ENCODE peak calls at places on chromosomes 13 and 19, in six cellular contexts. V is neural progenitor cell, B is glutamatergic neuron, U is GM20000, R is OCI-LY7, I is fibroblast of the aortic adventitia. H is an unnamed sample.
A peak's percentile ranks its signal among the peaks of the same experiment; 100 is the strongest.

GRCh38 chr19:6737873-6738725 is 719 bp upstream of the GPR108 start:
- DNase-seq in B (peak; percentile 74), I (peak; percentile 81), V (peak; percentile 77), R (peak; percentile 95), U (peak; percentile 79), H (peak; percentile 95)

GRCh38 chr19:53595510-53595867 is 36.3 kb upstream of the DPRX start:
- DNase-seq in R (no peak), B (no peak), U (no peak), I (no peak), V (peak; percentile 46), H (no peak)

GRCh38 chr13:55199132-55199531 is 1941.6 kb upstream of the PRR20A start:
- DNase-seq in V (peak; percentile 47), U (no peak), I (no peak), R (no peak), B (peak; percentile 18), H (no peak)

GRCh38 chr19:48006762-48007161 is 12.3 kb downstream of the ELSPBP1 start:
- DNase-seq in R (peak; percentile 7), U (no peak), V (no peak), I (no peak), B (no peak), H (peak; percentile 23)

GRCh38 chr13:100209857-100210580 is 121.1 kb downstream of the PCCA start:
- DNase-seq in I (peak; percentile 84), U (no peak), R (no peak), B (no peak), V (no peak), H (no peak)

GRCh38 chr13:50598338-50598737 is 245.2 kb downstream of the DLEU7 start:
- DNase-seq in V (no peak), R (peak; percentile 85), I (no peak), B (no peak), U (no peak), H (no peak)

GRCh38 chr13:83752141-83752540 is 130.1 kb downstream of the SLITRK1 start:
- DNase-seq in U (no peak), R (no peak), V (no peak), B (no peak), I (peak; percentile 53), H (no peak)

GRCh38 chr13:59746291-59746962 is 417.3 kb downstream of the DIAPH3 start:
- DNase-seq in U (no peak), B (no peak), I (peak; percentile 58), R (no peak), V (no peak), H (no peak)

GRCh38 chr19:28943651-28944050 is 269.3 kb downstream of the UQCRFS1 start:
- DNase-seq in I (no peak), B (no peak), V (peak; percentile 12), U (no peak), R (no peak), H (no peak)

GRCh38 chr13:102693781-102694180 is 1.1 kb downstream of the METTL21C start:
- DNase-seq in B (no peak), I (peak; percentile 65), V (no peak), R (no peak), U (no peak), H (no peak)

GRCh38 chr13:44160549-44161278 is 212.9 kb upstream of the SERP2 start:
- DNase-seq in V (no peak), I (peak; percentile 18), U (no peak), B (no peak), R (no peak), H (no peak)

GRCh38 chr19:42193294-42193693 is 24.2 kb downstream of the DEDD2 start:
- DNase-seq in V (no peak), B (no peak), U (no peak), R (no peak), I (no peak), H (no peak)

GRCh38 chr13:33918199-33918932 is 100.4 kb downstream of the RFC3 start:
- DNase-seq in V (peak; percentile 10), U (no peak), R (no peak), I (peak; percentile 85), B (no peak), H (no peak)

GRCh38 chr13:104163866-104164630 is 1097.8 kb upstream of the SLC10A2 start:
- DNase-seq in I (no peak), U (no peak), B (no peak), R (no peak), V (no peak), H (no peak)

GRCh38 chr19:18389095-18389735 is 3.3 kb downstream of the GDF15 start:
- DNase-seq in I (no peak), V (no peak), B (no peak), U (no peak), R (no peak), H (no peak)

GRCh38 chr13:101838305-101838835 is 385.9 kb downstream of the ITGBL1 start:
- DNase-seq in R (no peak), B (no peak), I (no peak), V (no peak), U (no peak), H (no peak)

GRCh38 chr13:63048648-63049047 is 1633.0 kb upstream of the PCDH20 start:
- DNase-seq in V (no peak), U (no peak), B (no peak), I (no peak), R (no peak), H (no peak)

GRCh38 chr19:19421326-19421725 is 15.9 kb downstream of the GATAD2A start:
- DNase-seq in R (no peak), V (no peak), B (no peak), I (no peak), U (no peak), H (no peak)

GRCh38 chr13:45419945-45420344 is 1.8 kb upstream of the SLC25A30 start:
- DNase-seq in B (no peak), R (no peak), I (no peak), U (no peak), V (no peak), H (no peak)

GRCh38 chr13:45416521-45417125 is 1.6 kb downstream of the SLC25A30 start:
- DNase-seq in R (no peak), V (no peak), U (no peak), B (no peak), I (no peak), H (no peak)

GRCh38 chr13:45413826-45414312 is 4.3 kb downstream of the SLC25A30 start:
- DNase-seq in I (no peak), R (no peak), U (no peak), B (no peak), V (no peak), H (no peak)

GRCh38 chr13:45415112-45415511 is 3.1 kb downstream of the SLC25A30 start:
- DNase-seq in U (no peak), B (no peak), I (no peak), V (no peak), R (no peak), H (no peak)

DNA sequence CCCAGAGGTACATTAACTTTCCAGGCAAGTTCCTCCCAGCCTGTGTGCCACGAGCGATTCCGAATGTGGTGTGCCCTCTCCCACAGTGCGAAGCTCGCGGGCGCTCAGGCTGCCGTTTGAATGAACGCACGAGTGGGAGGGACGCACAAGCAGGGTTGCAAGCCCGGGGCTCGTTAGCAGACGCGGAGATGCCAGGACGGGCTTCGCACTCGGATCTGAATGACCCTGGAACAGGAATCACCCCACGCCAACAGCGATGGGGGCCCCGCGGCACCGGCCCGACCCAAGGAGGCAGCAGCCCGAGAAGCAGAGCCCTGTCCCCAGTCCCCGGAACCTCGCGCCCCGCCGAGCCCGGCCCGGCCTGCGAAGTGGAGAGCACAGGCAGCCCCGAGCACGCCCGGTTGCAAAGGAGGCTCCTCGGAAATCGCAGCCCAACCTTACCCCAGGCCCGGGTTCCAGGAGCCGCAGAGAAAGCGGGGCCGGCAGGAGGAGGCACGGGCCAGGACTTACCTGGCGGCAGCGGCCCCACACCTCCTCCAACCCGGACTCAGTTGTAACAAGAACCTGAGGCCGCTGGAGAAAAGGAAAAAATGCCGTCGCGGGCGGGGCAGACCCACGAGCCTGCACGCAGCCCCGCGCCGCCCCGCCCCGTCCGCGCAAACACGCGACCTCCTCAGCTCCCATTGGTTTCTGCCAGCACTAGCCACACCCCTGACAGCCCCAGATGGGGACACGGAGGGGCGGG is at the start of gene SLC25A30:
- DNase-seq in V (peak; percentile 95), I (peak; percentile 79), R (peak; percentile 32), U (peak; percentile 90), B (peak; percentile 91), H (peak; percentile 94)
- TF ChIP-seq CTCF in V (no peak), I (no peak), R (no peak), U (no peak), B (no peak), H (no peak)

DNA sequence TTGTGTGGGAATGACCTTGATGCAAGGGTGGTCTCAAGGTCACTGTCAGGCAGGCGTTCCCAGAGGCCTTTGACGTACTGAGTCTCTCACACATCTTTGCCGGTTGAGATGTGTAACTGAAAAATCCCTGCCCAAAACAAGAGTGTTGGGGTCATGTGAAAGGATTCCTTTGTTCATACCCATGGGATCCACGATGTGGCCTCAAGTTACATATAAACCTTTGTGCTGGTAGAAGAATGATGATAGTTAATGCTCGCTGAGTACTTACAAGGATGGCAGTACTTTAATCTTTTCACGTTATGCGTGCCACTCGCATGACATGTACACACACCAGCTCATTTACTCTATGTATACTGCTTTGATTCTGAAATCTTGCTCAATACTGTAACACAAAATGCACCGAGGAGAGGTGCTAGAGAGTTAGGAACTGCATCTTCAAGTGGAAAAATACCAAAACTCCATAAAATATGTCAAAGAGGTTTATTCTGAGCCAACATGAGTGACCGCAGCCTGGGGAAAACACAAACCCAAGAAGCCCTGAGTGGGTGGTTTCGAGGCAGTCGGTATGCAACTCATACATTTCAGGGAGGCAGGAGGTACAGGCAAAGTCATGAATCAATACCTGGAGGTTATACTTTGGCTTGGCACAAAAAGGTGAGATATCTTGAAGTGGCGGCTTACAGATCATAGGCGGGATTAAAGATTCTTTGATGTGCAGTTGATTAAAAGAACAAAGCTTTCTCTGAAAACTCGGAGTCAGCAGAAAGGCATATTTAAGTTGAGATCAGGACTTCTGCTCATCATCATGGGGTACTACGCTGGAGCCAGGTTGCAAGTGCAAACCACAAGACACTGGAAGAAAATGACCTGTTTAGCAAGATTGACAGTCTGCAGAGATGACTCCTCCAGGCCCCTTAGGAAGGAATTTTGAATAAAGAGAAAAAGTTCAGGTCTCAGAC is 87.3 kb upstream of the ARHGEF7 start:
- DNase-seq in R (no peak), B (no peak), V (no peak), U (no peak), I (no peak), H (no peak)
- TF ChIP-seq CTCF in R (no peak), B (no peak), V (no peak), U (no peak), I (no peak), H (no peak)

DNA sequence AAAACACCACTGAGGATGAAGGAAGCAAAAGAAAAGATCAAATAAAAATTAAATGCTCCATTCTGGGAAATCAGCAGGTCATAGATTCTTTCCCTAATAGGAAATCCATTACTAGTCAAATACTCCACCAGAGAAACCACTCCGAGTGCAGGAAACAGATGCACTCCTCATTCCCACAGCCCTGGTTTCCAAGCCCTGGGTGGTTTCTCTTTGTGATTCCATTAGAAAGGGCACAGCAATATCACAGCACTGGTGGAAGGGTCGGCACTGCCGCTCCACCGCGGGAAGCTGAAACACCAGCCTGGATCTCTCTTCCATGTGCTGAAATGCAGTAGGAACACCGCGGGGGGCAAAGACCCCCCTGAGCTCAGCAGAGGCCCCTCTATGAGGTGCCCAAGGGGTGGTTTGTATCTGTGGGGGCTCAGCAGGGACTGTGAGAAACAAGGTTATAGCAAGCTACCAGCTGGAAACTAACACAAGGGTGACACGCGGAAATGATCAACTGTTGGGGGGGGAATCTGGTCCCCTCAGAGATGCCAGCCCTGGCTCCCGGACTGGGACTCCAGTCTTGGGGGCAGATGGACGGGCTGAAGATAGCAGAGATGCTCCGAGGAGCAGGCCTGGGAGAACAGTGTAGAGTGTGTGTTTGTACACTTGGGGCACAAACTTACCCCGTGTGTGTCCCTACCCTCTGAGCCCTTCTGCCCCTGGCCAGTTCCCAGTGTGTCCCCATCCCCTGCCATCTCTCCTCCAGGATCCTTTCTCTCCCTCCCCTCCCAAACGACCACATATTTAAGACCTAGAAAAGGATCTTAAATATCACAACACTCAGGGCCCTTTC is 1.8 kb downstream of the ZFR2 start:
- DNase-seq in I (no peak), V (no peak), R (no peak), B (no peak), U (no peak), H (no peak)
- TF ChIP-seq CTCF in I (no peak), V (no peak), R (no peak), B (no peak), U (no peak), H (no peak)

GRCh38 chr13:113636266-113636963 is 21.6 kb downstream of the ATP4B start:
- DNase-seq in I (no peak), U (no peak), R (no peak), V (no peak), B (no peak), H (no peak)
- TF ChIP-seq CTCF in I (no peak), U (no peak), R (no peak), V (no peak), B (no peak), H (no peak)

H was measured in activated CD8-positive, alpha-beta T cell treated with anti-CD3 and anti-CD28 coated beads for 36 hours.